ENCODE peak calls at places on chromosomes 7 and 10, in four cellular contexts. One of them, this sample, is unnamed. For H3K4me1, the result is how much of the 10 kb centered on the place peaks cover.

GRCh38 chr7:132138817-132139216 is 437.5 kb downstream of the PLXNA4 start:
- DNase-seq in astrocyte: peak
- DNase-seq in Caco-2: no peak
- DNase-seq in uterus: no peak
- DNase-seq in this sample: no peak

GRCh38 chr10:71999360-72000072 is 35.3 kb downstream of the CHST3 start:
- DNase-seq in Caco-2: no peak
- DNase-seq in uterus: peak
- DNase-seq in astrocyte: peak
- DNase-seq in this sample: peak

GRCh38 chr10:5486852-5487235 is 12.5 kb downstream of the CALML5 start:
- DNase-seq in Caco-2: no peak
- DNase-seq in astrocyte: no peak
- DNase-seq in uterus: no peak
- DNase-seq in this sample: no peak

GRCh38 chr10:69232736-69233135 is 12.6 kb downstream of the HKDC1 start:
- DNase-seq in Caco-2: no peak
- DNase-seq in uterus: no peak
- DNase-seq in astrocyte: no peak
- DNase-seq in this sample: no peak

GRCh38 chr10:5501976-5502902 is 2.9 kb upstream of the CALML5 start:
- DNase-seq in uterus: no peak
- DNase-seq in astrocyte: no peak
- DNase-seq in Caco-2: no peak
- DNase-seq in this sample: no peak

GRCh38 chr10:7553531-7553930 is 113.2 kb downstream of the ITIH5 start:
- DNase-seq in astrocyte: no peak
- DNase-seq in Caco-2: no peak
- DNase-seq in uterus: no peak
- DNase-seq in this sample: no peak

GRCh38 chr7:24728503-24729364 is 28.5 kb downstream of the GSDME start:
- DNase-seq in uterus: peak
- DNase-seq in astrocyte: peak
- DNase-seq in Caco-2: no peak
- DNase-seq in this sample: peak

GRCh38 chr7:23136216-23136615 is 30.6 kb downstream of the KLHL7 start:
- DNase-seq in astrocyte: peak
- DNase-seq in Caco-2: no peak
- DNase-seq in uterus: no peak
- DNase-seq in this sample: no peak

GRCh38 chr10:92712016-92712889 is 22.5 kb downstream of the HHEX start:
- DNase-seq in astrocyte: peak
- DNase-seq in uterus: no peak
- DNase-seq in Caco-2: no peak
- DNase-seq in this sample: no peak

GRCh38 chr10:121337356-121337936 is 260.8 kb downstream of the FGFR2 start:
- DNase-seq in uterus: no peak
- DNase-seq in astrocyte: no peak
- DNase-seq in Caco-2: no peak
- DNase-seq in this sample: no peak

GRCh38 chr7:85749715-85750453 is 563.0 kb upstream of the SEMA3D start:
- DNase-seq in astrocyte: no peak
- DNase-seq in Caco-2: no peak
- DNase-seq in uterus: no peak
- DNase-seq in this sample: no peak

GRCh38 chr10:93746844-93747284 is 10.9 kb upstream of the LGI1 start:
- DNase-seq in astrocyte: peak
- DNase-seq in uterus: no peak
- DNase-seq in Caco-2: peak
- DNase-seq in this sample: no peak

GRCh38 chr7:67937717-67938191 is 941.1 kb downstream of the TYW1 start:
- DNase-seq in astrocyte: peak
- DNase-seq in uterus: no peak
- DNase-seq in Caco-2: no peak
- DNase-seq in this sample: no peak

GRCh38 chr7:110941385-110941784 is 149.5 kb upstream of the LRRN3 start:
- DNase-seq in astrocyte: no peak
- DNase-seq in Caco-2: no peak
- DNase-seq in uterus: no peak
- DNase-seq in this sample: no peak

GRCh38 chr10:34889004-34889869 is 74.1 kb upstream of the PARD3 start:
- DNase-seq in astrocyte: peak
- DNase-seq in Caco-2: no peak
- DNase-seq in uterus: no peak
- DNase-seq in this sample: no peak

GRCh38 chr7:105388373-105389089 is at the start of gene SRPK2:
- DNase-seq in uterus: peak
- DNase-seq in Caco-2: peak
- DNase-seq in astrocyte: peak
- DNase-seq in this sample: no peak

GRCh38 chr7:151519765-151520418 is at the start of gene RHEB:
- DNase-seq in uterus: peak
- DNase-seq in Caco-2: peak
- DNase-seq in astrocyte: peak
- DNase-seq in this sample: peak

GRCh38 chr10:93718937-93719725 is 16.7 kb upstream of the FRA10AC1 start:
- DNase-seq in uterus: no peak
- DNase-seq in astrocyte: no peak
- DNase-seq in Caco-2: no peak
- DNase-seq in this sample: no peak

GRCh38 chr7:115226410-115226809 is 304.5 kb downstream of the MDFIC start:
- DNase-seq in astrocyte: no peak
- DNase-seq in uterus: no peak
- DNase-seq in Caco-2: no peak
- DNase-seq in this sample: no peak

GRCh38 chr10:78212134-78212785 is 178.6 kb downstream of the RPS24 start:
- DNase-seq in uterus: peak
- DNase-seq in astrocyte: peak
- DNase-seq in Caco-2: no peak
- DNase-seq in this sample: no peak

GRCh38 chr7:112050205-112050881 is 155.9 kb downstream of the DOCK4 start:
- DNase-seq in astrocyte: no peak
- DNase-seq in Caco-2: no peak
- DNase-seq in uterus: no peak
- DNase-seq in this sample: no peak

GRCh38 chr10:92573091-92573797 is 649 bp downstream of the IDE start:
- DNase-seq in Caco-2: peak
- DNase-seq in uterus: peak
- DNase-seq in astrocyte: peak
- DNase-seq in this sample: no peak

GRCh38 chr10:43210556-43210955 is 56.3 kb downstream of the RASGEF1A start:
- DNase-seq in uterus: no peak
- DNase-seq in Caco-2: no peak
- DNase-seq in astrocyte: no peak
- DNase-seq in this sample: no peak

GRCh38 chr7:76057103-76057812 is 9.4 kb downstream of the MDH2 start:
- DNase-seq in uterus: no peak
- DNase-seq in astrocyte: no peak
- DNase-seq in Caco-2: no peak
- DNase-seq in this sample: no peak

GRCh38 chr10:129105266-129105665 is 361.8 kb upstream of the MGMT start:
- DNase-seq in astrocyte: no peak
- DNase-seq in uterus: no peak
- DNase-seq in Caco-2: no peak
- DNase-seq in this sample: no peak

GRCh38 chr7:36777062-36777461 is 52.8 kb upstream of the AOAH start:
- DNase-seq in Caco-2: no peak
- DNase-seq in uterus: no peak
- DNase-seq in astrocyte: no peak
- DNase-seq in this sample: no peak

GRCh38 chr7:767580-767940 is 40.5 kb upstream of the PRKAR1B start:
- DNase-seq in Caco-2: no peak
- DNase-seq in astrocyte: no peak
- DNase-seq in uterus: no peak
- DNase-seq in this sample: no peak

GRCh38 chr7:77395543-77395942 is 20.6 kb downstream of the GSAP start:
- DNase-seq in Caco-2: no peak
- DNase-seq in astrocyte: no peak
- DNase-seq in uterus: no peak
- DNase-seq in this sample: no peak

GRCh38 chr10:6009159-6009558 is 31.8 kb upstream of the IL15RA start:
- DNase-seq in uterus: no peak
- DNase-seq in astrocyte: peak
- DNase-seq in Caco-2: no peak
- DNase-seq in this sample: no peak

GRCh38 chr7:143374556-143374955 is 6.6 kb upstream of the ZYX start:
- DNase-seq in astrocyte: no peak
- DNase-seq in Caco-2: no peak
- DNase-seq in uterus: no peak
- DNase-seq in this sample: no peak

DNA sequence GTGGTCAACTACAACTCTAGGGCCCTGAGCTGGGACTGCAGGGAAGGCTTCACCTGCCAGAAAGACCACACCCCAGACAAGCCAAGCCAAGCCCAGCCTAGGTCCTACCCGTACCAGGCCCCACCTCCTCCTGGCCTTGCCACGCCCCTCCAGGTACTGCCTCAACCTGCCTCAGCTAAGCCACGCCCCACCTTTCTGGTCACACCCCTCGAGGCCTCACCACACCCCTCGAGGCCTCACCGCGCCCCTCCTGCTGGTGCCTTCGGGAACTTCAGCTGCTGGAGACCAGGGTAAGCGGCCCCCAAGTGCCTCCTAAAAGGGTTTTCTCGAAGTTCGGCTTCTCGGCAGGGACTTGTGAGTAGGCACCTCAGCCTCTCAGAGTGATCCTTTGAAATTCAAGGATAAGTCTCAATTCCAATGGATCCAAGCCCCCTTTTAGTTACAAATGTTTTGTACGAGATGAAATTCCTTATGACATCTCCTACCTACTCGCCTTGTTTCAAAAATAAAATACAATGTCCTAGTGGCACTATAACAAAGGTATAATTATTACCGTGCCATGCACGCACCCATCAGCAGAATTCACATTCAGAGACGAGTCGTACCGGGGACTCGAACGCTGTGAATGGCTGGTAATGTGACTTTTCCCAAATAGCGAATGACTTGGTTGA is 171.2 kb downstream of the ARHGAP21 start:
- DNase-seq in astrocyte: no peak
- DNase-seq in uterus: no peak
- DNase-seq in Caco-2: peak
- DNase-seq in this sample: peak
- TF ChIP-seq CTCF in astrocyte: no peak
- TF ChIP-seq CTCF in uterus: no peak
- TF ChIP-seq CTCF in Caco-2: peak
- TF ChIP-seq CTCF in this sample: no peak

GRCh38 chr7:27156508-27156898 is at the start of gene HOXA7:
- DNase-seq in astrocyte: no peak
- DNase-seq in Caco-2: peak
- DNase-seq in uterus: peak
- DNase-seq in this sample: no peak
- H3K4me1 ChIP-seq in astrocyte: under half
- H3K4me1 ChIP-seq in Caco-2: under half
- H3K4me1 ChIP-seq in uterus: under half
- H3K4me1 ChIP-seq in this sample: half or more

GRCh38 chr7:42645906-42646305 is 266.0 kb downstream of the C7orf25 start:
- DNase-seq in uterus: no peak
- DNase-seq in astrocyte: peak
- DNase-seq in Caco-2: no peak
- DNase-seq in this sample: no peak
- TF ChIP-seq CTCF in uterus: no peak
- TF ChIP-seq CTCF in astrocyte: no peak
- TF ChIP-seq CTCF in Caco-2: no peak
- TF ChIP-seq CTCF in this sample: no peak

GRCh38 chr7:35677582-35678356 is 17.2 kb downstream of the HERPUD2 start:
- DNase-seq in astrocyte: no peak
- DNase-seq in uterus: no peak
- DNase-seq in Caco-2: no peak
- DNase-seq in this sample: no peak

GRCh38 chr7:35676211-35676610 is 18.7 kb downstream of the HERPUD2 start:
- DNase-seq in astrocyte: no peak
- DNase-seq in Caco-2: no peak
- DNase-seq in uterus: no peak
- DNase-seq in this sample: no peak

GRCh38 chr7:35681630-35682029 is 13.3 kb downstream of the HERPUD2 start:
- DNase-seq in astrocyte: no peak
- DNase-seq in uterus: no peak
- DNase-seq in Caco-2: no peak
- DNase-seq in this sample: no peak

GRCh38 chr7:35685781-35686180 is 9.2 kb downstream of the HERPUD2 start:
- DNase-seq in Caco-2: no peak
- DNase-seq in astrocyte: no peak
- DNase-seq in uterus: no peak
- DNase-seq in this sample: no peak

GRCh38 chr7:35680403-35681013 is 14.4 kb downstream of the HERPUD2 start:
- DNase-seq in Caco-2: no peak
- DNase-seq in astrocyte: peak
- DNase-seq in uterus: no peak
- DNase-seq in this sample: no peak
- H3K4me1 ChIP-seq in Caco-2: under half
- H3K4me1 ChIP-seq in astrocyte: under half
- H3K4me1 ChIP-seq in uterus: under half
- H3K4me1 ChIP-seq in this sample: under half

GRCh38 chr10:132788180-132788830 is 2.4 kb upstream of the NKX6-2 start:
- DNase-seq in uterus: no peak
- DNase-seq in Caco-2: peak
- DNase-seq in astrocyte: no peak
- DNase-seq in this sample: no peak
- TF ChIP-seq CTCF in uterus: no peak
- TF ChIP-seq CTCF in Caco-2: peak
- TF ChIP-seq CTCF in astrocyte: no peak
- TF ChIP-seq CTCF in this sample: no peak

GRCh38 chr7:106418094-106418493 is 133.3 kb upstream of the NAMPT start:
- DNase-seq in Caco-2: no peak
- DNase-seq in astrocyte: no peak
- DNase-seq in uterus: no peak
- DNase-seq in this sample: peak

GRCh38 chr7:106420741-106421140 is 136.0 kb upstream of the NAMPT start:
- DNase-seq in astrocyte: no peak
- DNase-seq in uterus: no peak
- DNase-seq in Caco-2: no peak
- DNase-seq in this sample: no peak

GRCh38 chr7:106418526-106418925 is 133.7 kb upstream of the NAMPT start:
- DNase-seq in astrocyte: peak
- DNase-seq in uterus: no peak
- DNase-seq in Caco-2: no peak
- DNase-seq in this sample: no peak

GRCh38 chr7:106420210-106420609 is 135.4 kb upstream of the NAMPT start:
- DNase-seq in uterus: no peak
- DNase-seq in Caco-2: no peak
- DNase-seq in astrocyte: no peak
- DNase-seq in this sample: no peak

GRCh38 chr7:106419455-106420182 is 134.8 kb upstream of the NAMPT start:
- DNase-seq in uterus: no peak
- DNase-seq in astrocyte: no peak
- DNase-seq in Caco-2: no peak
- DNase-seq in this sample: no peak
- H3K4me1 ChIP-seq in uterus: under half
- H3K4me1 ChIP-seq in astrocyte: under half
- H3K4me1 ChIP-seq in Caco-2: under half
- H3K4me1 ChIP-seq in this sample: under half

GRCh38 chr10:2619472-2619871 is 447.9 kb upstream of the PFKP start:
- DNase-seq in astrocyte: no peak
- DNase-seq in uterus: no peak
- DNase-seq in Caco-2: peak
- DNase-seq in this sample: no peak
- TF ChIP-seq CTCF in astrocyte: peak
- TF ChIP-seq CTCF in uterus: no peak
- TF ChIP-seq CTCF in Caco-2: peak
- TF ChIP-seq CTCF in this sample: no peak

This sample was measured in right atrium auricular region.